ENCODE peak calls at places on chromosomes 4 and X, in eight cellular contexts. I is T-cell; P is NCI-H748 treated with DMSO at 0.1 percent for 48 hours; T is anterior cingulate cortex; W is NCI-H1105 treated with DMSO at 0.1 percent for 48 hours; X is NCI-H1436; D is CD4-positive, alpha-beta T cell; J is HT-29. Y is an unnamed sample.

GRCh38 chrX:40299502-40300118 is 201.9 kb upstream of the BCOR start:
- DNase-seq in T (no peak), J (no peak), I (peak), X (no peak), D (no peak), W (no peak), P (no peak), Y (no peak)

GRCh38 chr4:8538076-8538702 is 42.0 kb upstream of the GPR78 start:
- DNase-seq in T (no peak), W (no peak), X (no peak), P (no peak), D (no peak), J (no peak), I (no peak), Y (no peak)

GRCh38 chrX:129653985-129654651 is 638 bp downstream of the APLN start:
- DNase-seq in J (no peak), X (peak), I (no peak), P (no peak), T (no peak), W (no peak), D (no peak), Y (peak)

GRCh38 chr4:7166981-7167700 is 25.2 kb upstream of the SORCS2 start:
- DNase-seq in T (no peak), P (no peak), J (no peak), D (no peak), X (no peak), I (no peak), W (no peak), Y (no peak)

GRCh38 chr4:3257125-3257690 is 8.2 kb downstream of the MSANTD1 start:
- DNase-seq in X (no peak), W (peak), T (no peak), P (no peak), D (no peak), J (no peak), I (no peak), Y (peak)

GRCh38 chrX:104310084-104310483 is 55.4 kb upstream of the ESX1 start:
- DNase-seq in I (no peak), D (no peak), P (peak), W (peak), J (peak), T (peak), X (no peak), Y (no peak)

GRCh38 chr4:76306882-76307669 is 543 bp downstream of the STBD1 start:
- DNase-seq in P (peak), X (no peak), D (no peak), T (no peak), I (no peak), W (no peak), J (peak), Y (peak)

GRCh38 chr4:8185280-8185679 is 13.8 kb upstream of the SH3TC1 start:
- DNase-seq in P (no peak), I (no peak), W (no peak), T (no peak), X (no peak), D (no peak), J (no peak), Y (no peak)

GRCh38 chrX:20382518-20383291 is 116.0 kb upstream of the RPS6KA3 start:
- DNase-seq in P (no peak), D (no peak), I (no peak), T (no peak), J (peak), X (no peak), W (no peak), Y (no peak)

GRCh38 chr4:165489786-165490185 is 111.0 kb downstream of the CPE start:
- DNase-seq in X (peak), I (no peak), T (no peak), D (no peak), W (peak), P (no peak), J (no peak), Y (peak)

GRCh38 chr4:52588771-52589591 is 70.1 kb downstream of the USP46 start:
- DNase-seq in J (no peak), I (peak), D (peak), X (no peak), P (no peak), T (no peak), W (no peak), Y (no peak)

GRCh38 chr4:15234101-15234500 is 193.7 kb upstream of the C1QTNF7 start:
- DNase-seq in J (no peak), D (no peak), I (no peak), X (no peak), W (no peak), T (no peak), P (no peak), Y (no peak)

GRCh38 chr4:18197467-18197866 is 175.9 kb upstream of the LCORL start:
- DNase-seq in W (no peak), D (no peak), P (no peak), I (no peak), X (no peak), T (no peak), J (no peak), Y (no peak)

GRCh38 chrX:319579-320125 is 1.1 kb upstream of the GTPBP6 start:
- DNase-seq in X (no peak), I (no peak), D (no peak), W (no peak), J (no peak), T (no peak), P (no peak), Y (no peak)

GRCh38 chr4:80101086-80101767 is 28.2 kb upstream of the ANTXR2 start:
- DNase-seq in X (no peak), I (no peak), W (no peak), P (no peak), D (no peak), T (no peak), J (peak), Y (no peak)

GRCh38 chr4:47209833-47210232 is 178.5 kb downstream of the GABRB1 start:
- DNase-seq in P (no peak), J (no peak), D (no peak), X (no peak), I (no peak), W (no peak), T (no peak), Y (no peak)

GRCh38 chr4:20109395-20109794 is 142.3 kb upstream of the SLIT2 start:
- DNase-seq in T (no peak), I (no peak), X (no peak), D (no peak), J (no peak), W (no peak), P (no peak), Y (no peak)

GRCh38 chr4:84684361-84684760 is 101.4 kb downstream of the CDS1 start:
- DNase-seq in X (no peak), W (no peak), J (no peak), I (no peak), T (no peak), P (no peak), D (no peak), Y (no peak)

GRCh38 chr4:182862921-182863320 is 54.3 kb downstream of the DCTD start:
- DNase-seq in D (no peak), I (no peak), T (no peak), P (peak), J (peak), W (peak), X (no peak), Y (peak)

GRCh38 chr4:102007959-102008425 is 217.5 kb downstream of the BANK1 start:
- DNase-seq in W (no peak), P (no peak), I (no peak), X (no peak), J (no peak), T (no peak), D (no peak), Y (no peak)

GRCh38 chr4:178198691-178199090 is 756.5 kb upstream of the AGA start:
- DNase-seq in D (no peak), I (no peak), P (no peak), X (no peak), T (no peak), J (no peak), W (no peak), Y (no peak)

GRCh38 chr4:86977621-86978184 is 42.9 kb downstream of the AFF1 start:
- DNase-seq in P (peak), D (no peak), W (no peak), I (no peak), X (peak), J (peak), T (no peak), Y (peak)

GRCh38 chrX:72475952-72476668 is 96.5 kb downstream of the HDAC8 start:
- DNase-seq in P (no peak), X (no peak), J (no peak), D (no peak), I (no peak), T (no peak), W (no peak), Y (no peak)

GRCh38 chrX:83260288-83260687 is 247.8 kb upstream of the POU3F4 start:
- DNase-seq in I (no peak), D (no peak), P (no peak), T (no peak), W (no peak), J (peak), X (no peak), Y (no peak)

GRCh38 chr4:7811536-7812190 is 128.0 kb downstream of the AFAP1 start:
- DNase-seq in J (no peak), W (no peak), I (no peak), D (no peak), X (no peak), T (no peak), P (no peak), Y (no peak)

GRCh38 chr4:124610214-124610613 is 102.3 kb downstream of the ANKRD50 start:
- DNase-seq in P (no peak), T (no peak), D (no peak), X (no peak), J (peak), W (no peak), I (no peak), Y (no peak)

GRCh38 chrX:13791559-13791958 is 25.3 kb downstream of the GPM6B start:
- DNase-seq in W (peak), D (no peak), T (peak), P (no peak), I (no peak), X (no peak), J (no peak), Y (peak)

GRCh38 chr4:76714226-76714625 is 183.7 kb downstream of the SOWAHB start:
- DNase-seq in D (no peak), J (no peak), W (no peak), I (no peak), X (no peak), P (no peak), T (no peak), Y (no peak)

GRCh38 chrX:23854945-23855344 is 52.8 kb downstream of the APOO start:
- DNase-seq in X (no peak), T (no peak), I (no peak), W (no peak), J (no peak), D (no peak), P (no peak), Y (no peak)

GRCh38 chrX:115679460-115679859 is 118.5 kb downstream of the PLS3 start:
- DNase-seq in I (no peak), W (peak), X (peak), D (no peak), T (no peak), J (peak), P (peak), Y (peak)

GRCh38 chrX:109856974-109857373 is 123.9 kb upstream of the ACSL4 start:
- DNase-seq in J (peak), P (peak), T (no peak), I (no peak), D (no peak), X (peak), W (no peak), Y (no peak)

GRCh38 chr4:98642991-98643426 is 15.4 kb downstream of the TSPAN5 start:
- DNase-seq in I (no peak), P (no peak), W (no peak), D (no peak), T (no peak), J (peak), X (no peak), Y (no peak)

GRCh38 chrX:46665232-46666162 is 91.9 kb downstream of the CHST7 start:
- DNase-seq in D (no peak), W (peak), J (no peak), P (no peak), I (no peak), X (peak), T (no peak), Y (no peak)

GRCh38 chrX:42017971-42018370 is 94.6 kb upstream of the CASK start:
- DNase-seq in T (no peak), W (no peak), I (no peak), D (no peak), P (no peak), J (no peak), X (no peak), Y (no peak)

GRCh38 chrX:3129256-3129655 is 88.0 kb downstream of the ARSF start:
- DNase-seq in D (no peak), I (no peak), W (no peak), X (no peak), T (no peak), J (no peak), P (no peak), Y (no peak)

GRCh38 chrX:10597871-10598270 is 22.5 kb downstream of the MID1 start:
- DNase-seq in W (peak), X (no peak), D (no peak), I (no peak), J (no peak), P (peak), T (no peak), Y (no peak)

GRCh38 chrX:53250556-53250955 is 25.5 kb upstream of the KDM5C start:
- DNase-seq in T (no peak), X (no peak), W (no peak), J (no peak), I (no peak), D (no peak), P (no peak), Y (no peak)

GRCh38 chr4:151021637-151022334 is 6.7 kb upstream of the LRBA start:
- DNase-seq in P (no peak), J (no peak), T (no peak), W (no peak), X (no peak), I (no peak), D (no peak), Y (no peak)

Y was measured in COR-L47.